ENCODE peak calls at places on chromosomes 1 and 21, in nine cellular contexts. One of them, this sample, is unnamed.

GRCh38 chr1:177471244-177471643 is 300.5 kb downstream of the BRINP2 start:
- DNase-seq in NCI-H345: no peak
- DNase-seq in EH: no peak
- DNase-seq in SK-N-SH: no peak
- DNase-seq in iPS-NIHi11: no peak
- DNase-seq in islet precursor cell: no peak
- DNase-seq in coronary artery: no peak
- DNase-seq in Ammon's horn: no peak
- DNase-seq in ACHN: no peak
- DNase-seq in this sample: no peak

GRCh38 chr1:24186031-24186710 is 918 bp downstream of the IFNLR1 start:
- DNase-seq in NCI-H345: no peak
- DNase-seq in EH: no peak
- DNase-seq in SK-N-SH: no peak
- DNase-seq in iPS-NIHi11: no peak
- DNase-seq in islet precursor cell: no peak
- DNase-seq in coronary artery: no peak
- DNase-seq in Ammon's horn: no peak
- DNase-seq in ACHN: no peak
- DNase-seq in this sample: no peak

GRCh38 chr21:17463441-17463840 is 49.4 kb upstream of the CXADR start:
- DNase-seq in NCI-H345: no peak
- DNase-seq in EH: peak
- DNase-seq in SK-N-SH: no peak
- DNase-seq in iPS-NIHi11: no peak
- DNase-seq in islet precursor cell: peak
- DNase-seq in coronary artery: no peak
- DNase-seq in Ammon's horn: peak
- DNase-seq in ACHN: no peak
- DNase-seq in this sample: no peak

GRCh38 chr1:61012365-61012764 is 70.0 kb upstream of the NFIA start:
- DNase-seq in NCI-H345: peak
- DNase-seq in EH: peak
- DNase-seq in SK-N-SH: no peak
- DNase-seq in iPS-NIHi11: no peak
- DNase-seq in islet precursor cell: no peak
- DNase-seq in coronary artery: no peak
- DNase-seq in Ammon's horn: no peak
- DNase-seq in ACHN: no peak
- DNase-seq in this sample: no peak

GRCh38 chr1:54459714-54460113 is 53.5 kb upstream of the SSBP3 start:
- DNase-seq in NCI-H345: peak
- DNase-seq in EH: no peak
- DNase-seq in SK-N-SH: peak
- DNase-seq in iPS-NIHi11: no peak
- DNase-seq in islet precursor cell: no peak
- DNase-seq in coronary artery: peak
- DNase-seq in Ammon's horn: no peak
- DNase-seq in ACHN: no peak
- DNase-seq in this sample: no peak

GRCh38 chr1:168079761-168080160 is 57.0 kb downstream of the GPR161 start:
- DNase-seq in NCI-H345: no peak
- DNase-seq in EH: peak
- DNase-seq in SK-N-SH: no peak
- DNase-seq in iPS-NIHi11: no peak
- DNase-seq in islet precursor cell: no peak
- DNase-seq in coronary artery: no peak
- DNase-seq in Ammon's horn: no peak
- DNase-seq in ACHN: peak
- DNase-seq in this sample: no peak

GRCh38 chr1:162230096-162230495 is 146.6 kb downstream of the SPATA46 start:
- DNase-seq in NCI-H345: peak
- DNase-seq in EH: peak
- DNase-seq in SK-N-SH: no peak
- DNase-seq in iPS-NIHi11: peak
- DNase-seq in islet precursor cell: peak
- DNase-seq in coronary artery: no peak
- DNase-seq in Ammon's horn: peak
- DNase-seq in ACHN: peak
- DNase-seq in this sample: no peak

GRCh38 chr1:169109561-169110134 is 3.2 kb downstream of the ATP1B1 start:
- DNase-seq in NCI-H345: peak
- DNase-seq in EH: peak
- DNase-seq in SK-N-SH: peak
- DNase-seq in iPS-NIHi11: no peak
- DNase-seq in islet precursor cell: peak
- DNase-seq in coronary artery: peak
- DNase-seq in Ammon's horn: peak
- DNase-seq in ACHN: peak
- DNase-seq in this sample: no peak

GRCh38 chr1:185825556-185825955 is 91.4 kb downstream of the HMCN1 start:
- DNase-seq in NCI-H345: no peak
- DNase-seq in EH: peak
- DNase-seq in SK-N-SH: no peak
- DNase-seq in iPS-NIHi11: no peak
- DNase-seq in islet precursor cell: no peak
- DNase-seq in coronary artery: no peak
- DNase-seq in Ammon's horn: no peak
- DNase-seq in ACHN: no peak
- DNase-seq in this sample: no peak

GRCh38 chr1:86868477-86868876 is 45.4 kb downstream of the SELENOF start:
- DNase-seq in NCI-H345: no peak
- DNase-seq in EH: peak
- DNase-seq in SK-N-SH: no peak
- DNase-seq in iPS-NIHi11: no peak
- DNase-seq in islet precursor cell: no peak
- DNase-seq in coronary artery: no peak
- DNase-seq in Ammon's horn: no peak
- DNase-seq in ACHN: no peak
- DNase-seq in this sample: no peak

GRCh38 chr1:94721240-94721639 is 98.9 kb upstream of the SLC44A3 start:
- DNase-seq in NCI-H345: no peak
- DNase-seq in EH: no peak
- DNase-seq in SK-N-SH: no peak
- DNase-seq in iPS-NIHi11: no peak
- DNase-seq in islet precursor cell: no peak
- DNase-seq in coronary artery: no peak
- DNase-seq in Ammon's horn: peak
- DNase-seq in ACHN: no peak
- DNase-seq in this sample: no peak

GRCh38 chr21:37208741-37209225 is 58.4 kb downstream of the VPS26C start:
- DNase-seq in NCI-H345: no peak
- DNase-seq in EH: no peak
- DNase-seq in SK-N-SH: no peak
- DNase-seq in iPS-NIHi11: peak
- DNase-seq in islet precursor cell: no peak
- DNase-seq in coronary artery: no peak
- DNase-seq in Ammon's horn: peak
- DNase-seq in ACHN: peak
- DNase-seq in this sample: no peak

GRCh38 chr1:177830531-177830930 is 139.3 kb downstream of the SEC16B start:
- DNase-seq in NCI-H345: no peak
- DNase-seq in EH: no peak
- DNase-seq in SK-N-SH: no peak
- DNase-seq in iPS-NIHi11: no peak
- DNase-seq in islet precursor cell: no peak
- DNase-seq in coronary artery: no peak
- DNase-seq in Ammon's horn: no peak
- DNase-seq in ACHN: no peak
- DNase-seq in this sample: no peak

GRCh38 chr1:91591175-91591968 is 90.7 kb downstream of the CDC7 start:
- DNase-seq in NCI-H345: no peak
- DNase-seq in EH: no peak
- DNase-seq in SK-N-SH: no peak
- DNase-seq in iPS-NIHi11: no peak
- DNase-seq in islet precursor cell: no peak
- DNase-seq in coronary artery: no peak
- DNase-seq in Ammon's horn: no peak
- DNase-seq in ACHN: no peak
- DNase-seq in this sample: no peak

GRCh38 chr1:162069334-162070093 is at the start of gene NOS1AP:
- DNase-seq in NCI-H345: peak
- DNase-seq in EH: peak
- DNase-seq in SK-N-SH: peak
- DNase-seq in iPS-NIHi11: peak
- DNase-seq in islet precursor cell: peak
- DNase-seq in coronary artery: no peak
- DNase-seq in Ammon's horn: peak
- DNase-seq in ACHN: peak
- DNase-seq in this sample: peak

GRCh38 chr1:109793486-109794318 is 30.0 kb upstream of the EPS8L3 start:
- DNase-seq in NCI-H345: peak
- DNase-seq in EH: peak
- DNase-seq in SK-N-SH: peak
- DNase-seq in iPS-NIHi11: peak
- DNase-seq in islet precursor cell: peak
- DNase-seq in coronary artery: peak
- DNase-seq in Ammon's horn: peak
- DNase-seq in ACHN: no peak
- DNase-seq in this sample: no peak

GRCh38 chr21:44400791-44401385 is 47.5 kb downstream of the TRPM2 start:
- DNase-seq in NCI-H345: no peak
- DNase-seq in EH: no peak
- DNase-seq in SK-N-SH: no peak
- DNase-seq in iPS-NIHi11: no peak
- DNase-seq in islet precursor cell: no peak
- DNase-seq in coronary artery: peak
- DNase-seq in Ammon's horn: no peak
- DNase-seq in ACHN: no peak
- DNase-seq in this sample: no peak

GRCh38 chr1:7679873-7680790 is 91.0 kb upstream of the VAMP3 start:
- DNase-seq in NCI-H345: peak
- DNase-seq in EH: peak
- DNase-seq in SK-N-SH: peak
- DNase-seq in iPS-NIHi11: peak
- DNase-seq in islet precursor cell: peak
- DNase-seq in coronary artery: no peak
- DNase-seq in Ammon's horn: peak
- DNase-seq in ACHN: peak
- DNase-seq in this sample: peak

GRCh38 chr1:227768640-227769039 is 33.4 kb downstream of the SNAP47 start:
- DNase-seq in NCI-H345: no peak
- DNase-seq in EH: no peak
- DNase-seq in SK-N-SH: no peak
- DNase-seq in iPS-NIHi11: no peak
- DNase-seq in islet precursor cell: no peak
- DNase-seq in coronary artery: no peak
- DNase-seq in Ammon's horn: no peak
- DNase-seq in ACHN: no peak
- DNase-seq in this sample: no peak

GRCh38 chr21:33755354-33755753 is 113.1 kb downstream of the ITSN1 start:
- DNase-seq in NCI-H345: no peak
- DNase-seq in EH: no peak
- DNase-seq in SK-N-SH: no peak
- DNase-seq in iPS-NIHi11: no peak
- DNase-seq in islet precursor cell: no peak
- DNase-seq in coronary artery: no peak
- DNase-seq in Ammon's horn: no peak
- DNase-seq in ACHN: no peak
- DNase-seq in this sample: no peak

GRCh38 chr1:215589650-215590049 is 22.5 kb downstream of the KCTD3 start:
- DNase-seq in NCI-H345: no peak
- DNase-seq in EH: no peak
- DNase-seq in SK-N-SH: no peak
- DNase-seq in iPS-NIHi11: no peak
- DNase-seq in islet precursor cell: no peak
- DNase-seq in coronary artery: no peak
- DNase-seq in Ammon's horn: no peak
- DNase-seq in ACHN: no peak
- DNase-seq in this sample: no peak